ENCODE peak calls at places on chromosome 4, in six cellular contexts. V is cardiac muscle cell, H is upper lobe of right lung, G is SJSA1, I is GM23248, T is psoas muscle. C is an unnamed sample.

GRCh38 chr4:78337216-78337615 is 214.4 kb upstream of the ANXA3 start:
- DNase-seq in V (no peak), G (no peak), H (no peak), T (no peak), I (peak; percentile 35), C (no peak)

GRCh38 chr4:158758142-158758541 is 10.7 kb upstream of the FNIP2 start:
- DNase-seq in I (peak; percentile 66), V (no peak), G (no peak), T (no peak), H (no peak), C (no peak)

GRCh38 chr4:92100980-92101379 is 202.8 kb upstream of the GRID2 start:
- DNase-seq in T (no peak), H (no peak), I (no peak), G (no peak), V (no peak), C (no peak)

GRCh38 chr4:10492486-10492885 is 35.3 kb upstream of the ZNF518B start:
- DNase-seq in V (no peak), I (no peak), G (no peak), T (no peak), H (no peak), C (no peak)

GRCh38 chr4:61511716-61512488 is 311.8 kb downstream of the ADGRL3 start:
- DNase-seq in H (no peak), T (no peak), G (peak; percentile 30), I (peak; percentile 12), V (no peak), C (no peak)

GRCh38 chr4:1086011-1086410 is 27.4 kb downstream of the RNF212 start:
- DNase-seq in I (no peak), H (no peak), T (no peak), G (no peak), V (no peak), C (no peak)

GRCh38 chr4:185682236-185682635 is 129.8 kb downstream of the SORBS2 start:
- DNase-seq in H (no peak), T (no peak), G (peak; percentile 62), V (no peak), I (peak; percentile 70), C (no peak)

GRCh38 chr4:98491862-98492554 is 166.4 kb downstream of the TSPAN5 start:
- DNase-seq in T (no peak), G (peak; percentile 29), I (peak; percentile 52), H (no peak), V (no peak), C (no peak)

GRCh38 chr4:58649236-58649635 is 1539.1 kb upstream of the IGFBP7 start:
- DNase-seq in H (no peak), I (no peak), V (no peak), G (no peak), T (no peak), C (no peak)

GRCh38 chr4:19375931-19376330 is 875.8 kb upstream of the SLIT2 start:
- DNase-seq in V (no peak), T (no peak), H (no peak), I (peak; percentile 23), G (no peak), C (no peak)

GRCh38 chr4:24519649-24520048 is 64.7 kb downstream of the DHX15 start:
- DNase-seq in I (peak; percentile 56), H (no peak), V (peak; percentile 50), G (no peak), T (no peak), C (no peak)

GRCh38 chr4:145722561-145722960 is 42.6 kb downstream of the C4orf51 start:
- DNase-seq in H (no peak), V (no peak), T (no peak), G (no peak), I (no peak), C (no peak)

GRCh38 chr4:108788731-108789130 is 25.9 kb upstream of the ETNPPL start:
- DNase-seq in G (no peak), H (no peak), V (no peak), T (no peak), I (no peak), C (no peak)

GRCh38 chr4:87354168-87355102 is 31.8 kb upstream of the HSD17B13 start:
- DNase-seq in H (no peak), V (no peak), G (no peak), I (peak; percentile 72), T (no peak), C (no peak)

GRCh38 chr4:77021614-77022089 is 54.1 kb downstream of the CCNI start:
- DNase-seq in H (no peak), I (peak; percentile 88), V (peak; percentile 28), G (peak; percentile 60), T (no peak), C (no peak)

GRCh38 chr4:106132045-106132444 is 184.0 kb downstream of the TBCK start:
- DNase-seq in T (no peak), H (no peak), I (no peak), G (no peak), V (no peak), C (no peak)

GRCh38 chr4:67459164-67459563 is 86.1 kb downstream of the CENPC start:
- DNase-seq in T (no peak), I (no peak), H (no peak), V (no peak), G (no peak), C (no peak)

GRCh38 chr4:161893566-161893965 is 270.2 kb downstream of the FSTL5 start:
- DNase-seq in G (no peak), V (no peak), I (no peak), T (no peak), H (no peak), C (no peak)

GRCh38 chr4:54102747-54103146 is 2.8 kb downstream of the GSX2 start:
- DNase-seq in I (no peak), G (no peak), T (no peak), H (no peak), V (no peak), C (no peak)

GRCh38 chr4:81639248-81639647 is 167.5 kb upstream of the RASGEF1B start:
- DNase-seq in G (no peak), T (no peak), I (no peak), V (no peak), H (no peak), C (no peak)

GRCh38 chr4:13988347-13989265 is 361.1 kb upstream of the BOD1L1 start:
- DNase-seq in G (no peak), I (peak; percentile 97), V (no peak), T (peak; percentile 50), H (no peak), C (no peak)

GRCh38 chr4:1399508-1400190 is 6.6 kb downstream of the NKX1-1 start:
- DNase-seq in I (no peak), T (no peak), G (no peak), V (no peak), H (peak; percentile 37), C (no peak)

GRCh38 chr4:38753021-38753806 is 29.6 kb downstream of the TLR10 start:
- DNase-seq in V (peak; percentile 96), H (peak; percentile 67), T (peak; percentile 70), I (peak; percentile 98), G (peak; percentile 72), C (no peak)

GRCh38 chr4:184288451-184289178 is 70.9 kb upstream of the ENPP6 start:
- DNase-seq in H (no peak), T (no peak), V (no peak), G (no peak), I (no peak), C (no peak)

GRCh38 chr4:184284336-184284690 is 66.6 kb upstream of the ENPP6 start:
- DNase-seq in I (no peak), T (no peak), H (no peak), G (no peak), V (no peak), C (no peak)

GRCh38 chr4:184284742-184285141 is 67.1 kb upstream of the ENPP6 start:
- DNase-seq in T (no peak), V (no peak), G (no peak), I (no peak), H (no peak), C (no peak)

GRCh38 chr4:184287697-184288255 is 70.1 kb upstream of the ENPP6 start:
- DNase-seq in G (no peak), V (no peak), I (peak; percentile 60), T (no peak), H (no peak), C (no peak)

DNA sequence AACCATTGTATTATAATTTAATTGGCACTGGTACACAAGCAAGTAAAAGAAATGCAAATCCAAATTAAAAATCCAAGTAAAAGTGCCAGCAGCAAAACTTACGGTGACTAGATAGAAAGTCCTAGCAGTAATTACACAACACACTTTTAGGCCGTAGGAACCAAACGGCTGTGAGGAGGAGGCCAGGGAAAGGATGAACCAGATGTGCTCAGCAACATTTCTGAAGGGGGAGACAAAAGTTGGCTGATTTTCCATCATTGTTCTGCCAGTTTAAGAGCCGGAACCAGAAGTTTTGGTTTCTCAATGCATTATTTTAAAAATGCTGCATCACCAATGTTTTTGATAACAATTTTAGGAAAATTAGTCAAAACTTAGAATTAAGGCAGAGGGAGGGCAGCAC is 68.7 kb upstream of the ENPP6 start:
- DNase-seq in G (no peak), V (no peak), T (no peak), H (no peak), I (peak; percentile 24), C (no peak)
- H3K4me1 ChIP-seq in G (no peaks in the 10 kb centered on the region), V (no peaks in the 10 kb centered on the region), T (peaks cover 11% of the 10 kb centered on the region), H (peaks cover 27% of the 10 kb centered on the region), I (no peaks in the 10 kb centered on the region), C (peaks cover 43% of the 10 kb centered on the region)

GRCh38 chr4:188403272-188403671 is 264.0 kb downstream of the TRIML1 start:
- DNase-seq in T (no peak), G (no peak), H (no peak), I (no peak), V (no peak), C (no peak)
- H3K27ac ChIP-seq in T (no peak overlapping the region), G (no peak overlapping the region), H (no peak overlapping the region), I (no peak overlapping the region), V (no peak overlapping the region), C (no peak overlapping the region)

DNA sequence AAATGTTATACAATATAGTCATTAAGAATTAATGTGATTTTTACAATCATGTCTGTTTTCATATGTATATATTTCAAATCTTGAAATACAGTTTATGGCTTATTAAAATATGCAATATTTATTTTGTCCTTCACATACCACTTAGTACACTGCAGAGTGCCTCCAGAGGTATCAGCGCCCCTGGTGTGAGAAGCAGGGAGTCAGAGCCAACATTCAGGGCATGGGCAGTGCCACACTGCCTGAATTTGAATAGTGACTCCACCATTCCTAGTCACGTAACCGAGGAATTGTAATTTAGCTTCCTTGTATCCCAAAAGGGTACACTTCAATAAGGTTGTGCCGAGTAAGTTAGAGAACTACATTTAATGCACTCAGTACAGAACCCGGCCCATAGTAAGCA is 4.3 kb upstream of the C4orf54 start:
- DNase-seq in V (no peak), T (no peak), G (no peak), I (no peak), H (no peak), C (no peak)
- H3K9me3 ChIP-seq in V (no peaks in the 10 kb centered on the region), T (no peaks in the 10 kb centered on the region), G (no peaks in the 10 kb centered on the region), I (no peaks in the 10 kb centered on the region), H (no peaks in the 10 kb centered on the region), C (no peaks in the 10 kb centered on the region)

GRCh38 chr4:143381171-143382118 is 44.8 kb downstream of the GAB1 start:
- DNase-seq in V (peak; percentile 63), I (peak; percentile 90), G (peak; percentile 22), H (no peak), T (peak; percentile 80), C (no peak)

GRCh38 chr4:143377635-143378099 is 41.0 kb downstream of the GAB1 start:
- DNase-seq in H (no peak), I (no peak), V (no peak), G (no peak), T (no peak), C (no peak)

GRCh38 chr4:143384381-143384994 is 47.8 kb downstream of the GAB1 start:
- DNase-seq in T (peak; percentile 48), H (no peak), V (no peak), I (peak; percentile 85), G (no peak), C (no peak)

GRCh38 chr4:143382539-143382938 is 45.9 kb downstream of the GAB1 start:
- DNase-seq in T (no peak), G (no peak), V (no peak), H (no peak), I (no peak), C (no peak)

GRCh38 chr4:143380651-143381050 is 44.0 kb downstream of the GAB1 start:
- DNase-seq in I (no peak), G (no peak), V (no peak), H (no peak), T (no peak), C (no peak)
- H3K4me1 ChIP-seq in I (peaks cover 33% of the 10 kb centered on the region), G (no peaks in the 10 kb centered on the region), V (peaks cover 70% of the 10 kb centered on the region), H (peaks cover 90% of the 10 kb centered on the region), T (peaks cover 94% of the 10 kb centered on the region), C (no peaks in the 10 kb centered on the region)